ENCODE peak calls at places on chromosome 13, in eight cellular contexts. One of them, this sample, is unnamed.

GRCh38 chr13:82506805-82507404 is 1375.4 kb downstream of the SLITRK1 start:
- DNase-seq in T-helper 2 cell: no peak
- DNase-seq in anterior cingulate cortex: no peak
- DNase-seq in BE2C: no peak
- DNase-seq in cardiac muscle cell: no peak
- DNase-seq in WERI-Rb-1: no peak
- DNase-seq in central memory CD4-positive, alpha-beta T cell: no peak
- DNase-seq in effector memory CD8-positive, alpha-beta T cell: no peak
- DNase-seq in this sample: no peak

GRCh38 chr13:109150691-109151090 is 521.3 kb downstream of the MYO16 start:
- DNase-seq in T-helper 2 cell: no peak
- DNase-seq in anterior cingulate cortex: no peak
- DNase-seq in BE2C: no peak
- DNase-seq in cardiac muscle cell: no peak
- DNase-seq in WERI-Rb-1: no peak
- DNase-seq in central memory CD4-positive, alpha-beta T cell: no peak
- DNase-seq in effector memory CD8-positive, alpha-beta T cell: no peak
- DNase-seq in this sample: no peak

GRCh38 chr13:113528101-113528797 is 37.7 kb upstream of the DCUN1D2 start:
- DNase-seq in T-helper 2 cell: no peak
- DNase-seq in anterior cingulate cortex: no peak
- DNase-seq in BE2C: peak
- DNase-seq in cardiac muscle cell: peak
- DNase-seq in WERI-Rb-1: peak
- DNase-seq in central memory CD4-positive, alpha-beta T cell: no peak
- DNase-seq in effector memory CD8-positive, alpha-beta T cell: no peak
- DNase-seq in this sample: no peak

GRCh38 chr13:51590966-51591627 is 6.8 kb downstream of the WDFY2 start:
- DNase-seq in T-helper 2 cell: no peak
- DNase-seq in anterior cingulate cortex: no peak
- DNase-seq in BE2C: no peak
- DNase-seq in cardiac muscle cell: peak
- DNase-seq in WERI-Rb-1: peak
- DNase-seq in central memory CD4-positive, alpha-beta T cell: no peak
- DNase-seq in effector memory CD8-positive, alpha-beta T cell: no peak
- DNase-seq in this sample: no peak

GRCh38 chr13:51501592-51502205 is 48.9 kb upstream of the INTS6 start:
- DNase-seq in T-helper 2 cell: no peak
- DNase-seq in anterior cingulate cortex: no peak
- DNase-seq in BE2C: no peak
- DNase-seq in cardiac muscle cell: no peak
- DNase-seq in WERI-Rb-1: no peak
- DNase-seq in central memory CD4-positive, alpha-beta T cell: no peak
- DNase-seq in effector memory CD8-positive, alpha-beta T cell: no peak
- DNase-seq in this sample: no peak

GRCh38 chr13:109792416-109793090 is 6.2 kb upstream of the IRS2 start:
- DNase-seq in T-helper 2 cell: no peak
- DNase-seq in anterior cingulate cortex: no peak
- DNase-seq in BE2C: no peak
- DNase-seq in cardiac muscle cell: no peak
- DNase-seq in WERI-Rb-1: no peak
- DNase-seq in central memory CD4-positive, alpha-beta T cell: no peak
- DNase-seq in effector memory CD8-positive, alpha-beta T cell: no peak
- DNase-seq in this sample: no peak

GRCh38 chr13:102965802-102966201 is 100.4 kb downstream of the SLC10A2 start:
- DNase-seq in T-helper 2 cell: no peak
- DNase-seq in anterior cingulate cortex: no peak
- DNase-seq in BE2C: no peak
- DNase-seq in cardiac muscle cell: no peak
- DNase-seq in WERI-Rb-1: no peak
- DNase-seq in central memory CD4-positive, alpha-beta T cell: no peak
- DNase-seq in effector memory CD8-positive, alpha-beta T cell: no peak
- DNase-seq in this sample: no peak

GRCh38 chr13:111384441-111385181 is 64.2 kb downstream of the TEX29 start:
- DNase-seq in T-helper 2 cell: no peak
- DNase-seq in anterior cingulate cortex: no peak
- DNase-seq in BE2C: no peak
- DNase-seq in cardiac muscle cell: no peak
- DNase-seq in WERI-Rb-1: no peak
- DNase-seq in central memory CD4-positive, alpha-beta T cell: no peak
- DNase-seq in effector memory CD8-positive, alpha-beta T cell: no peak
- DNase-seq in this sample: no peak

GRCh38 chr13:27788271-27788670 is 4.0 kb upstream of the GSX1 start:
- DNase-seq in T-helper 2 cell: no peak
- DNase-seq in anterior cingulate cortex: no peak
- DNase-seq in BE2C: no peak
- DNase-seq in cardiac muscle cell: no peak
- DNase-seq in WERI-Rb-1: no peak
- DNase-seq in central memory CD4-positive, alpha-beta T cell: no peak
- DNase-seq in effector memory CD8-positive, alpha-beta T cell: no peak
- DNase-seq in this sample: no peak

GRCh38 chr13:55583953-55584593 is 1556.6 kb upstream of the PRR20A start:
- DNase-seq in T-helper 2 cell: no peak
- DNase-seq in anterior cingulate cortex: no peak
- DNase-seq in BE2C: no peak
- DNase-seq in cardiac muscle cell: no peak
- DNase-seq in WERI-Rb-1: no peak
- DNase-seq in central memory CD4-positive, alpha-beta T cell: no peak
- DNase-seq in effector memory CD8-positive, alpha-beta T cell: no peak
- DNase-seq in this sample: no peak

GRCh38 chr13:113645329-113645728 is 12.7 kb downstream of the ATP4B start:
- DNase-seq in T-helper 2 cell: no peak
- DNase-seq in anterior cingulate cortex: no peak
- DNase-seq in BE2C: no peak
- DNase-seq in cardiac muscle cell: no peak
- DNase-seq in WERI-Rb-1: peak
- DNase-seq in central memory CD4-positive, alpha-beta T cell: no peak
- DNase-seq in effector memory CD8-positive, alpha-beta T cell: no peak
- DNase-seq in this sample: no peak

GRCh38 chr13:49112782-49113525 is 107.2 kb upstream of the MLNR start:
- DNase-seq in T-helper 2 cell: no peak
- DNase-seq in anterior cingulate cortex: no peak
- DNase-seq in BE2C: no peak
- DNase-seq in cardiac muscle cell: no peak
- DNase-seq in WERI-Rb-1: no peak
- DNase-seq in central memory CD4-positive, alpha-beta T cell: no peak
- DNase-seq in effector memory CD8-positive, alpha-beta T cell: no peak
- DNase-seq in this sample: no peak

GRCh38 chr13:51009597-51009996 is 100.0 kb downstream of the RNASEH2B start:
- DNase-seq in T-helper 2 cell: no peak
- DNase-seq in anterior cingulate cortex: no peak
- DNase-seq in BE2C: no peak
- DNase-seq in cardiac muscle cell: no peak
- DNase-seq in WERI-Rb-1: no peak
- DNase-seq in central memory CD4-positive, alpha-beta T cell: no peak
- DNase-seq in effector memory CD8-positive, alpha-beta T cell: no peak
- DNase-seq in this sample: no peak

GRCh38 chr13:46146898-46147297 is 35.1 kb downstream of the LCP1 start:
- DNase-seq in T-helper 2 cell: no peak
- DNase-seq in anterior cingulate cortex: peak
- DNase-seq in BE2C: peak
- DNase-seq in cardiac muscle cell: peak
- DNase-seq in WERI-Rb-1: peak
- DNase-seq in central memory CD4-positive, alpha-beta T cell: no peak
- DNase-seq in effector memory CD8-positive, alpha-beta T cell: no peak
- DNase-seq in this sample: no peak

GRCh38 chr13:106077017-106077416 is 458.4 kb downstream of the EFNB2 start:
- DNase-seq in T-helper 2 cell: no peak
- DNase-seq in anterior cingulate cortex: no peak
- DNase-seq in BE2C: no peak
- DNase-seq in cardiac muscle cell: no peak
- DNase-seq in WERI-Rb-1: no peak
- DNase-seq in central memory CD4-positive, alpha-beta T cell: no peak
- DNase-seq in effector memory CD8-positive, alpha-beta T cell: no peak
- DNase-seq in this sample: no peak

GRCh38 chr13:113861433-113862030 is 2.3 kb downstream of the GAS6 start:
- DNase-seq in T-helper 2 cell: no peak
- DNase-seq in anterior cingulate cortex: no peak
- DNase-seq in BE2C: peak
- DNase-seq in cardiac muscle cell: no peak
- DNase-seq in WERI-Rb-1: no peak
- DNase-seq in central memory CD4-positive, alpha-beta T cell: no peak
- DNase-seq in effector memory CD8-positive, alpha-beta T cell: no peak
- DNase-seq in this sample: no peak

GRCh38 chr13:36346222-36347083 is at the start of gene SPART:
- DNase-seq in T-helper 2 cell: peak
- DNase-seq in anterior cingulate cortex: peak
- DNase-seq in BE2C: peak
- DNase-seq in cardiac muscle cell: peak
- DNase-seq in WERI-Rb-1: peak
- DNase-seq in central memory CD4-positive, alpha-beta T cell: peak
- DNase-seq in effector memory CD8-positive, alpha-beta T cell: peak
- DNase-seq in this sample: peak

GRCh38 chr13:100521912-100522490 is 66.6 kb downstream of the GGACT start:
- DNase-seq in T-helper 2 cell: no peak
- DNase-seq in anterior cingulate cortex: no peak
- DNase-seq in BE2C: no peak
- DNase-seq in cardiac muscle cell: no peak
- DNase-seq in WERI-Rb-1: no peak
- DNase-seq in central memory CD4-positive, alpha-beta T cell: peak
- DNase-seq in effector memory CD8-positive, alpha-beta T cell: no peak
- DNase-seq in this sample: peak

GRCh38 chr13:52432456-52432855 is 18.0 kb downstream of the VPS36 start:
- DNase-seq in T-helper 2 cell: no peak
- DNase-seq in anterior cingulate cortex: no peak
- DNase-seq in BE2C: no peak
- DNase-seq in cardiac muscle cell: no peak
- DNase-seq in WERI-Rb-1: no peak
- DNase-seq in central memory CD4-positive, alpha-beta T cell: no peak
- DNase-seq in effector memory CD8-positive, alpha-beta T cell: no peak
- DNase-seq in this sample: no peak

GRCh38 chr13:97225533-97225932 is 3.4 kb downstream of the MBNL2 start:
- DNase-seq in T-helper 2 cell: peak
- DNase-seq in anterior cingulate cortex: no peak
- DNase-seq in BE2C: no peak
- DNase-seq in cardiac muscle cell: no peak
- DNase-seq in WERI-Rb-1: no peak
- DNase-seq in central memory CD4-positive, alpha-beta T cell: peak
- DNase-seq in effector memory CD8-positive, alpha-beta T cell: no peak
- DNase-seq in this sample: no peak

GRCh38 chr13:27201661-27202060 is 30.1 kb upstream of the USP12 start:
- DNase-seq in T-helper 2 cell: no peak
- DNase-seq in anterior cingulate cortex: no peak
- DNase-seq in BE2C: no peak
- DNase-seq in cardiac muscle cell: no peak
- DNase-seq in WERI-Rb-1: no peak
- DNase-seq in central memory CD4-positive, alpha-beta T cell: no peak
- DNase-seq in effector memory CD8-positive, alpha-beta T cell: no peak
- DNase-seq in this sample: no peak

GRCh38 chr13:36919206-36919832 is 719 bp downstream of the SMAD9 start:
- DNase-seq in T-helper 2 cell: no peak
- DNase-seq in anterior cingulate cortex: peak
- DNase-seq in BE2C: peak
- DNase-seq in cardiac muscle cell: peak
- DNase-seq in WERI-Rb-1: peak
- DNase-seq in central memory CD4-positive, alpha-beta T cell: no peak
- DNase-seq in effector memory CD8-positive, alpha-beta T cell: no peak
- DNase-seq in this sample: no peak

GRCh38 chr13:63184693-63185092 is 1769.0 kb upstream of the PCDH20 start:
- DNase-seq in T-helper 2 cell: no peak
- DNase-seq in anterior cingulate cortex: no peak
- DNase-seq in BE2C: no peak
- DNase-seq in cardiac muscle cell: peak
- DNase-seq in WERI-Rb-1: no peak
- DNase-seq in central memory CD4-positive, alpha-beta T cell: no peak
- DNase-seq in effector memory CD8-positive, alpha-beta T cell: no peak
- DNase-seq in this sample: no peak

GRCh38 chr13:88068975-88069374 is 397.8 kb downstream of the SLITRK5 start:
- DNase-seq in T-helper 2 cell: no peak
- DNase-seq in anterior cingulate cortex: no peak
- DNase-seq in BE2C: peak
- DNase-seq in cardiac muscle cell: peak
- DNase-seq in WERI-Rb-1: peak
- DNase-seq in central memory CD4-positive, alpha-beta T cell: no peak
- DNase-seq in effector memory CD8-positive, alpha-beta T cell: no peak
- DNase-seq in this sample: no peak

GRCh38 chr13:34764246-34764645 is 177.8 kb upstream of the NBEA start:
- DNase-seq in T-helper 2 cell: no peak
- DNase-seq in anterior cingulate cortex: no peak
- DNase-seq in BE2C: no peak
- DNase-seq in cardiac muscle cell: no peak
- DNase-seq in WERI-Rb-1: no peak
- DNase-seq in central memory CD4-positive, alpha-beta T cell: no peak
- DNase-seq in effector memory CD8-positive, alpha-beta T cell: no peak
- DNase-seq in this sample: no peak

GRCh38 chr13:106532111-106532929 is 3.1 kb downstream of the EFNB2 start:
- DNase-seq in T-helper 2 cell: no peak
- DNase-seq in anterior cingulate cortex: peak
- DNase-seq in BE2C: peak
- DNase-seq in cardiac muscle cell: peak
- DNase-seq in WERI-Rb-1: no peak
- DNase-seq in central memory CD4-positive, alpha-beta T cell: no peak
- DNase-seq in effector memory CD8-positive, alpha-beta T cell: no peak
- DNase-seq in this sample: no peak

GRCh38 chr13:28059214-28059613 is 41.2 kb downstream of the FLT3 start:
- DNase-seq in T-helper 2 cell: no peak
- DNase-seq in anterior cingulate cortex: peak
- DNase-seq in BE2C: peak
- DNase-seq in cardiac muscle cell: peak
- DNase-seq in WERI-Rb-1: peak
- DNase-seq in central memory CD4-positive, alpha-beta T cell: peak
- DNase-seq in effector memory CD8-positive, alpha-beta T cell: peak
- DNase-seq in this sample: no peak

GRCh38 chr13:79937311-79938243 is 403.3 kb downstream of the SPRY2 start:
- DNase-seq in T-helper 2 cell: no peak
- DNase-seq in anterior cingulate cortex: peak
- DNase-seq in BE2C: no peak
- DNase-seq in cardiac muscle cell: no peak
- DNase-seq in WERI-Rb-1: no peak
- DNase-seq in central memory CD4-positive, alpha-beta T cell: no peak
- DNase-seq in effector memory CD8-positive, alpha-beta T cell: no peak
- DNase-seq in this sample: no peak